ENCODE peak calls at places on chromosomes 2 and 18, in ten cellular contexts. N is K562, R is sigmoid colon, L is prostate gland, U is transverse colon, Z is endothelial cell of umbilical vein, P is H1, W is HepG2, T is suprapubic skin, G is upper lobe of left lung. M is an unnamed sample.

GRCh38 chr2:144707927-144708326 is 188.0 kb upstream of the ZEB2 start:
- DNase-seq in P (no peak), R (no peak), Z (no peak), G (no peak), T (no peak), L (no peak), W (no peak), U (no peak), N (no peak), M (no peak)

GRCh38 chr2:89833780-89834117 is 1142.3 kb downstream of the RPIA start:
- DNase-seq in N (no peak), R (no peak), T (no peak), L (no peak), Z (peak; percentile 82), P (no peak), G (no peak), U (no peak), W (no peak), M (no peak)

GRCh38 chr2:240813231-240813921 is 6.6 kb downstream of the KIF1A start:
- DNase-seq in L (no peak), U (peak; percentile 2), T (peak; percentile 55), P (no peak), N (no peak), R (peak; percentile 56), G (no peak), W (no peak), Z (no peak), M (peak; percentile 57)

GRCh38 chr2:121880283-121880682 is 124.8 kb downstream of the TSN start:
- DNase-seq in T (no peak), W (no peak), G (no peak), N (no peak), R (no peak), U (no peak), Z (no peak), P (no peak), L (no peak), M (no peak)

GRCh38 chr2:239950144-239950920 is 74.8 kb downstream of the NDUFA10 start:
- DNase-seq in U (no peak), N (no peak), R (peak; percentile 48), L (no peak), P (no peak), W (no peak), Z (no peak), T (no peak), G (no peak), M (peak; percentile 68)

GRCh38 chr2:241074065-241074818 is 27.8 kb downstream of the MTERF4 start:
- DNase-seq in T (no peak), Z (no peak), L (no peak), P (no peak), N (no peak), W (no peak), G (no peak), R (peak; percentile 48), U (no peak), M (no peak)

GRCh38 chr2:191710411-191710900 is 32.5 kb downstream of the NABP1 start:
- DNase-seq in L (no peak), U (no peak), W (no peak), G (no peak), P (no peak), T (no peak), N (no peak), Z (no peak), R (no peak), M (no peak)

GRCh38 chr2:32719933-32720716 is 92.3 kb downstream of the TTC27 start:
- DNase-seq in R (no peak), G (no peak), P (no peak), U (no peak), N (no peak), T (no peak), W (no peak), Z (peak; percentile 27), L (no peak), M (no peak)

GRCh38 chr2:174561283-174562275 is 36.0 kb downstream of the WIPF1 start:
- DNase-seq in U (peak; percentile 42), Z (peak; percentile 55), N (no peak), G (no peak), W (no peak), T (no peak), L (peak; percentile 68), R (peak; percentile 91), P (no peak), M (no peak)

GRCh38 chr18:3839481-3840075 is 389.6 kb downstream of the TGIF1 start:
- DNase-seq in P (no peak), L (no peak), R (no peak), G (no peak), W (no peak), N (no peak), U (no peak), T (no peak), Z (no peak), M (no peak)

GRCh38 chr2:105438104-105438929 is 39.5 kb upstream of the FHL2 start:
- DNase-seq in P (no peak), G (no peak), L (no peak), N (peak; percentile 58), Z (no peak), T (no peak), W (no peak), U (peak; percentile 53), R (no peak), M (no peak)

GRCh38 chr2:112996635-112997034 is 8.6 kb upstream of the IL36A start:
- DNase-seq in L (no peak), T (no peak), P (no peak), W (no peak), Z (no peak), G (no peak), N (no peak), U (peak; percentile 16), R (no peak), M (no peak)

GRCh38 chr2:217937446-217937845 is 65.3 kb downstream of the TNS1 start:
- DNase-seq in U (no peak), W (no peak), N (no peak), R (no peak), P (no peak), G (no peak), L (no peak), T (no peak), Z (peak; percentile 42), M (no peak)

GRCh38 chr18:22627506-22627905 is 209.8 kb upstream of the CTAGE1 start:
- DNase-seq in W (no peak), U (no peak), L (no peak), P (no peak), T (no peak), R (no peak), N (no peak), G (no peak), Z (no peak), M (no peak)

GRCh38 chr2:213104089-213104902 is 47.1 kb downstream of the IKZF2 start:
- DNase-seq in T (no peak), P (no peak), U (no peak), Z (no peak), N (no peak), W (no peak), G (no peak), R (no peak), L (peak; percentile 60), M (no peak)

GRCh38 chr2:172394008-172394407 is 33.4 kb upstream of the ITGA6 start:
- DNase-seq in P (no peak), R (no peak), W (no peak), L (peak; percentile 14), U (no peak), Z (no peak), G (no peak), T (no peak), N (no peak), M (no peak)

DNA sequence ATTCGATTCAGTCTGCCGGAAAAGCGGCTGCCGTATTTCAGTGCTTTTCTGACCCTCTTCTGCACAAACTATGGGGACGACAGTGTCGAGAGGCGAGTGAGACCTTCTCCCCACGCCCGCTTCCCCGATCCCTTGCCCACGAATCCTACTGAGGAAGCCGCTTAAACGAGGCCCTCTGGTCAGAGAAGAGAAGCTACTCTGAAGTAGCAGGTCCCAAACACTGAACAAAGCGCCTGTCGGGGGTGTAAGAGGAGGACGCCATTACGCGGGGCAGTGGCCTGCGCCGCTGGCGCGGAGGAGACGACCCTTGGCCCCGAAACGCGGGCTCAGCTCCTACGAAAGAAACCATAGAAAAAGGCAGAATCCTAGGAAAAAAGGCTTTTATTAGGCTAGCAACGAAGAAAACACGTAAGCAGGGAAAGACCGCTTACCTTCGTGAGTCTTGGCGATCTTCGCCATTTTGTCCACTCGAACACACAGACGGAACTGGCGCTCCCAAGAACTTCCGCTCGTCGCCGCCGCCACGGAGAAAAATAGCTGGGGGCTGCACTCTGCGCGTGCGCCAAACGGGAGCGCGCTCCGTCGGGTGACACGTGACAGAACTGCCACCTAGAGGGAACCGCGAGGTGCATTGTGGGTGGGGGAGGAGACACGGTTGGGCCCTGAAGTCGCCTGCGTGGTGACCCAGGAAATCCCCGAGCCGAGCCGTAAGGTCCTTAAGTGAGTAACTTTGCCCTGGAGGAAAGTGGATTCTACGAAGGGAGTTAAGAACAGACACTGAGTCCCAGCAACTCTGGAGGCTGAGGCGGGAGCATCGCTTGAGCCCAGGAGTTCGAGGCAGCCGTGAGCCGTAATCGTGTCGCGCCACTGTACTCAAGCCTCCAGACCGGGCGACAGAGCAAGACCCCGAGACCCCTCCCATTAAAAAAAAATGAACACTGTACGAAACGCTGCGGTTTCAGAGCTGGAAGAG is at the start of gene SF3B1:
- DNase-seq in G (peak; percentile 99), R (peak; percentile 99), W (peak; percentile 97), P (peak; percentile 91), Z (peak; percentile 99), T (peak; percentile 99), L (peak; percentile 98), N (peak; percentile 92), U (peak; percentile 99), M (peak; percentile 100)
- TF ChIP-seq POLR2A in G (peak; percentile 19), R (peak; percentile 93), W (peak; percentile 97), P (peak; percentile 91), Z (peak; percentile 95), T (peak; percentile 90), L (peak; percentile 95), N (peak; percentile 89), U (peak; percentile 96), M (peak; percentile 87)

GRCh38 chr2:163737169-163737439 is 1.3 kb upstream of the FIGN start:
- DNase-seq in T (no peak), U (no peak), G (no peak), Z (no peak), N (no peak), P (no peak), L (no peak), R (no peak), W (no peak), M (no peak)
- H3K4me3 ChIP-seq in T (peak overlapping the region; percentile 75), U (peak overlapping the region; percentile 58), G (peak overlapping the region; percentile 65), Z (no peak overlapping the region), N (no peak overlapping the region), P (peak overlapping the region; percentile 73), L (peak overlapping the region; percentile 74), R (peak overlapping the region; percentile 57), W (peak overlapping the region; percentile 100), M (peak overlapping the region; percentile 50)

GRCh38 chr2:12603781-12604180 is 113.0 kb upstream of the TRIB2 start:
- DNase-seq in U (no peak), Z (no peak), G (no peak), R (no peak), W (no peak), T (no peak), L (no peak), P (no peak), N (no peak), M (no peak)
- TF ChIP-seq POLR2AphosphoS5 in U (no peak), Z (no peak), G (no peak), R (no peak), W (no peak), T (no peak), L (no peak), P (no peak), N (no peak), M (no peak)

DNA sequence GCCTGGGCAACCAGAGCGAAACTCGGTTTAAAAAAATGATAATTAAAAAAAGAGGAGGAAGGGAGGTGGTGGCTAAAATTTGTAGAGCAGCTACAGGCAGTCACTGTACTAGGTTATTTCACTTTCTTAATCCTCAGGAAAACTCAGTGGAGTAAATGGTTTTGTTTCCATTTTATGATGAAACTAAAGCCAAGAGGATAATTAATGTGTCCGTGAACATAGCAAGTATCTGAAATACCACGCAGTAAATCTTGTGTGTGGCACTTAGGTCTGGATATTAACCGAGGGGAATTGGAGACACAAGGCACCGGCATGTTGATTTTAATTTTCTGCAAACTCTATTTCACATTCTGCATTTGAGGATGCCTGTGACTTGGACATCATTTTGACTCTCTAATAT is 14.5 kb downstream of the SH3BP4 start:
- DNase-seq in Z (no peak), U (no peak), G (no peak), T (no peak), P (no peak), N (no peak), L (no peak), R (no peak), W (no peak), M (no peak)
- TF ChIP-seq POLR2A in Z (no peak), U (no peak), G (no peak), T (no peak), P (no peak), N (no peak), L (no peak), R (no peak), W (no peak), M (no peak)

M was measured in spleen.